ENCODE peak calls at places on chromosomes 4 and X, in five cellular contexts. One of them, this sample, is unnamed.

GRCh38 chr4:2066571-2067445 is 7.7 kb downstream of the NAT8L start:
- DNase-seq in HFF-Myc: no peak
- DNase-seq in AG10803: no peak
- DNase-seq in right cardiac atrium: no peak
- DNase-seq in transverse colon: no peak
- DNase-seq in this sample: no peak

GRCh38 chr4:5629542-5629941 is 78.8 kb downstream of the EVC2 start:
- DNase-seq in right cardiac atrium: no peak
- DNase-seq in AG10803: no peak
- DNase-seq in transverse colon: no peak
- DNase-seq in HFF-Myc: no peak
- DNase-seq in this sample: no peak

GRCh38 chr4:147421456-147421855 is 59.4 kb upstream of the EDNRA start:
- DNase-seq in transverse colon: no peak
- DNase-seq in AG10803: no peak
- DNase-seq in HFF-Myc: no peak
- DNase-seq in right cardiac atrium: no peak
- DNase-seq in this sample: no peak

GRCh38 chr4:55311792-55312490 is 34.1 kb upstream of the SRD5A3 start:
- DNase-seq in right cardiac atrium: no peak
- DNase-seq in transverse colon: no peak
- DNase-seq in AG10803: no peak
- DNase-seq in HFF-Myc: no peak
- DNase-seq in this sample: no peak

GRCh38 chr4:54418468-54418867 is 189.4 kb downstream of the PDGFRA start:
- DNase-seq in right cardiac atrium: no peak
- DNase-seq in HFF-Myc: no peak
- DNase-seq in transverse colon: no peak
- DNase-seq in AG10803: no peak
- DNase-seq in this sample: no peak

GRCh38 chr4:163556169-163556568 is 61.7 kb downstream of the TMA16 start:
- DNase-seq in transverse colon: no peak
- DNase-seq in HFF-Myc: no peak
- DNase-seq in right cardiac atrium: no peak
- DNase-seq in AG10803: no peak
- DNase-seq in this sample: no peak

GRCh38 chr4:184860018-184860530 is 34.3 kb upstream of the ACSL1 start:
- DNase-seq in right cardiac atrium: no peak
- DNase-seq in transverse colon: no peak
- DNase-seq in HFF-Myc: no peak
- DNase-seq in AG10803: no peak
- DNase-seq in this sample: no peak

GRCh38 chr4:109559625-109559982 is 442 bp upstream of the MCUB start:
- DNase-seq in HFF-Myc: no peak
- DNase-seq in AG10803: peak; percentile 43
- DNase-seq in right cardiac atrium: peak; percentile 60
- DNase-seq in transverse colon: peak; percentile 27
- DNase-seq in this sample: peak; percentile 36

GRCh38 chr4:1309261-1310010 is 19.7 kb downstream of the MAEA start:
- DNase-seq in right cardiac atrium: peak; percentile 96
- DNase-seq in transverse colon: peak; percentile 79
- DNase-seq in AG10803: peak; percentile 93
- DNase-seq in HFF-Myc: peak; percentile 83
- DNase-seq in this sample: peak; percentile 91

GRCh38 chr4:74583066-74583700 is 138.2 kb downstream of the AREG start:
- DNase-seq in HFF-Myc: no peak
- DNase-seq in right cardiac atrium: no peak
- DNase-seq in transverse colon: no peak
- DNase-seq in AG10803: peak; percentile 6
- DNase-seq in this sample: peak; percentile 41

GRCh38 chrX:52576946-52577345 is 60.1 kb upstream of the XAGE1B start:
- DNase-seq in HFF-Myc: no peak
- DNase-seq in transverse colon: peak; percentile 23
- DNase-seq in right cardiac atrium: no peak
- DNase-seq in AG10803: no peak
- DNase-seq in this sample: no peak

This sample was measured in astrocyte.